ENCODE peak calls at places on chromosomes 2 and 18, in six cellular contexts. H is NCI-H2081, O is LoVo, S is tibial nerve, B is hypothalamus, A is K562. Y is an unnamed sample.

GRCh38 chr2:239396881-239397681 is 3.7 kb downstream of the HDAC4 start:
- DNase-seq in S (no peak), B (no peak), A (no peak), H (peak), O (no peak), Y (peak)

GRCh38 chr2:227865281-227865680 is 6.2 kb upstream of the DAW1 start:
- DNase-seq in A (no peak), S (no peak), O (no peak), H (no peak), B (no peak), Y (no peak)

GRCh38 chr2:223383315-223383714 is 218.8 kb downstream of the SCG2 start:
- DNase-seq in S (no peak), O (no peak), A (no peak), B (no peak), H (no peak), Y (no peak)

GRCh38 chr2:71824436-71824835 is 323.2 kb downstream of the CYP26B1 start:
- DNase-seq in S (no peak), H (no peak), B (no peak), A (no peak), O (no peak), Y (no peak)

GRCh38 chr2:238433941-238434845 is 7.5 kb downstream of the ASB1 start:
- DNase-seq in H (no peak), A (no peak), B (no peak), S (no peak), O (no peak), Y (no peak)

GRCh38 chr18:36871801-36872200 is 42.9 kb downstream of the KIAA1328 start:
- DNase-seq in B (no peak), A (no peak), S (no peak), H (no peak), O (no peak), Y (no peak)

GRCh38 chr2:62309465-62310091 is 113.7 kb downstream of the B3GNT2 start:
- DNase-seq in A (no peak), O (no peak), S (no peak), B (no peak), H (no peak), Y (no peak)

GRCh38 chr2:30683240-30683956 is 123.8 kb downstream of the CAPN13 start:
- DNase-seq in A (no peak), B (no peak), O (no peak), S (no peak), H (no peak), Y (no peak)

GRCh38 chr2:65103013-65103720 is 26.7 kb downstream of the RAB1A start:
- DNase-seq in S (no peak), B (no peak), H (peak), A (no peak), O (no peak), Y (no peak)

GRCh38 chr2:127007652-127008051 is 99.3 kb downstream of the BIN1 start:
- DNase-seq in O (no peak), H (no peak), B (no peak), S (no peak), A (no peak), Y (no peak)

GRCh38 chr2:128727914-128728313 is 409.2 kb upstream of the HS6ST1 start:
- DNase-seq in H (no peak), O (no peak), S (no peak), A (no peak), B (no peak), Y (no peak)

GRCh38 chr2:240565267-240566202 is 2.7 kb upstream of the RNPEPL1 start:
- DNase-seq in A (peak), B (no peak), O (peak), H (no peak), S (peak), Y (no peak)

GRCh38 chr2:165406053-165406628 is 63.4 kb upstream of the CSRNP3 start:
- DNase-seq in H (peak), S (no peak), B (no peak), A (no peak), O (no peak), Y (no peak)

GRCh38 chr2:45814951-45815621 is 163.6 kb downstream of the PRKCE start:
- DNase-seq in O (no peak), A (no peak), B (no peak), S (no peak), H (peak), Y (no peak)

GRCh38 chr2:217108575-217109027 is 248.7 kb upstream of the TNP1 start:
- DNase-seq in B (no peak), S (no peak), A (peak), O (no peak), H (no peak), Y (no peak)

GRCh38 chr2:16138811-16139662 is 198.7 kb downstream of the MYCN start:
- DNase-seq in A (no peak), H (no peak), B (no peak), O (no peak), S (no peak), Y (no peak)

GRCh38 chr2:125471963-125472362 is 1184.0 kb upstream of the GYPC start:
- DNase-seq in S (no peak), O (peak), H (no peak), B (no peak), A (no peak), Y (no peak)

GRCh38 chr2:232562515-232563151 is 12.1 kb downstream of the EIF4E2 start:
- DNase-seq in H (no peak), S (no peak), O (no peak), B (no peak), A (no peak), Y (no peak)

GRCh38 chr2:30259071-30259470 is 27.7 kb downstream of the LBH start:
- DNase-seq in S (no peak), A (no peak), O (no peak), B (no peak), H (no peak), Y (no peak)

Y was measured in NCI-H510A.